ENCODE peak calls at places on chromosomes 3 and 15, in five cellular contexts. E is adrenal gland, A is A549, Z is esophagus squamous epithelium, S is RWPE2. T is an unnamed sample. For H3K4me1, the result is how much of the 10 kb centered on the place peaks cover.

GRCh38 chr3:34878488-34878887 is 760.8 kb upstream of the ARPP21 start:
- DNase-seq in E (no peak), S (no peak), Z (no peak), A (no peak), T (no peak)

GRCh38 chr3:53672987-53673386 is 173.2 kb downstream of the CHDH start:
- DNase-seq in A (no peak), Z (no peak), E (no peak), S (no peak), T (no peak)

GRCh38 chr15:52186651-52187486 is 4.3 kb downstream of the GNB5 start:
- DNase-seq in Z (no peak), A (no peak), S (no peak), E (peak), T (no peak)

GRCh38 chr3:45477838-45478237 is 89.5 kb downstream of the LARS2 start:
- DNase-seq in Z (no peak), A (no peak), S (no peak), E (no peak), T (no peak)

GRCh38 chr3:70889162-70890045 is 577.0 kb upstream of the MDFIC2 start:
- DNase-seq in Z (no peak), E (no peak), A (no peak), S (no peak), T (no peak)

GRCh38 chr3:146540236-146540635 is 4.2 kb downstream of the PLSCR1 start:
- DNase-seq in A (no peak), E (no peak), S (no peak), Z (no peak), T (no peak)

GRCh38 chr15:28936081-28936480 is 50.3 kb downstream of the APBA2 start:
- DNase-seq in S (peak), E (no peak), A (no peak), Z (no peak), T (no peak)

GRCh38 chr15:36050899-36051298 is 504.9 kb upstream of the DPH6 start:
- DNase-seq in A (no peak), S (no peak), Z (no peak), E (no peak), T (no peak)

GRCh38 chr15:101053261-101053660 is 134.1 kb downstream of the LRRK1 start:
- DNase-seq in A (no peak), Z (no peak), E (no peak), S (peak), T (no peak)

GRCh38 chr3:175535351-175535750 is 676.2 kb downstream of the NAALADL2 start:
- DNase-seq in E (no peak), Z (no peak), S (no peak), A (no peak), T (no peak)

GRCh38 chr3:186719945-186720739 is 3.0 kb downstream of the KNG1 start:
- DNase-seq in Z (no peak), S (no peak), A (no peak), E (no peak), T (no peak)

DNA sequence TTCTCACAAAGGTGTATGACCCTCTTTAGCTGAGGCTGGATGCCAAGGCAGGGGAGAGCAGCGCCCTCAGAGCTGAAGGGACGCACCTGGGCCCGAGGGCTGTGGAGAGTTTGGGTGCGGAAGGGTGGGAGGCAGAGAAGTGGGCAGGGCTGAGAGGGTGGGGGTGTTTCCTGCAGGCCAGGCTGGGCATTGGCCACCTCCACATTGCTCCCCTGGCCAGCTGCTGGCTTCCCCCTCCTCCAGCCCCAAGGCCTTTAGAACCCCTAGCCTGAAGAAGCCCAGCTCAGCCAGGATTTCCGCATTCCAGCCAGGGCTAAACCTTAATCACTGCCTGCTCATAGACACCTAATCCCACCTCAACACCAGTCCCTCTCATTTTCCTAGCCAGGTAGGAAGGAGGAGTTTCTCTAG is 7.5 kb downstream of the NT5DC2 start:
- DNase-seq in Z (no peak), E (no peak), A (no peak), S (peak), T (no peak)
- H3K4me1 ChIP-seq in Z (under half), E (half or more), A (under half), S (under half), T (under half)

GRCh38 chr3:50656417-50657195 is 18.1 kb upstream of the DOCK3 start:
- DNase-seq in S (peak), A (no peak), E (no peak), Z (no peak), T (no peak)

GRCh38 chr3:50657407-50657806 is 17.3 kb upstream of the DOCK3 start:
- DNase-seq in A (no peak), E (no peak), Z (no peak), S (peak), T (no peak)

GRCh38 chr3:50658831-50659230 is 15.9 kb upstream of the DOCK3 start:
- DNase-seq in E (no peak), S (peak), Z (no peak), A (no peak), T (no peak)

GRCh38 chr3:50658416-50658815 is 16.3 kb upstream of the DOCK3 start:
- DNase-seq in A (no peak), E (no peak), Z (no peak), S (peak), T (no peak)

GRCh38 chr3:50657816-50658215 is 16.9 kb upstream of the DOCK3 start:
- DNase-seq in Z (no peak), A (no peak), S (peak), E (no peak), T (no peak)
- H3K4me1 ChIP-seq in Z (under half), A (under half), S (under half), E (under half), T (under half)

DNA sequence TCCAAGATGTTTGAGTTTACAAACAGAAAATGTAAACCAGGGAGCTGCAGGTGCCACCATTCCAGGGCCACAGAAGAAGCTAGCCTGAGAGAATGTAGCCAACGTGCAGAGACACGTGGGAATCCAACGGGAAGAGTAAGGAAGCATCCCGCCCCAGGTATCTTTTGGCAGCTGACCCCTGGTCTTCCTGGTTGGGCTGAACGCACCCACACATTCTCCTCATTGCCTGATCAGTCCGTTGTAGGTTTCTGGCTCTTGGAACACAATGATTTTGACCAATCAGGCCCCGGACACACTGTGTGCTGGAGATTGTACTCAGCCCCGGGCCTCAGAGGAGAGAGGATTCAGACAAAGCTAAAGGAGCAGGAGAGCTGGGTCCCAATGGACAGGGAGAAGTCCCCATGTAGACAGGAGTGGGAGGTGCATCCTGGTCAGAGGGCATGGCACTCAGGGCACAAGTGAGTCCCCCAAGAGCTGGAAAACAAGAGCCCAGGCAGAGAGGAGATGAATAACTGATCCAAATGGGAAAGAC is 102.3 kb downstream of the TPRA1 start:
- DNase-seq in Z (no peak), A (no peak), S (no peak), E (no peak), T (no peak)
- H3K4me1 ChIP-seq in Z (under half), A (under half), S (under half), E (under half), T (under half)

GRCh38 chr3:179956416-179956830 is 80.3 kb downstream of the PEX5L start:
- DNase-seq in Z (no peak), S (no peak), E (no peak), A (no peak), T (no peak)
- H3K4me1 ChIP-seq in Z (under half), S (under half), E (under half), A (under half), T (under half)

GRCh38 chr15:26771168-26771916 is 1.5 kb downstream of the GABRB3 start:
- DNase-seq in A (no peak), S (no peak), Z (no peak), E (peak), T (peak)

GRCh38 chr15:26767169-26767670 is 5.6 kb downstream of the GABRB3 start:
- DNase-seq in E (no peak), S (no peak), Z (no peak), A (peak), T (no peak)

GRCh38 chr15:26771917-26772587 is 814 bp downstream of the GABRB3 start:
- DNase-seq in S (no peak), E (peak), Z (no peak), A (peak), T (no peak)

GRCh38 chr15:26766262-26766661 is 6.6 kb downstream of the GABRB3 start:
- DNase-seq in S (no peak), A (no peak), Z (no peak), E (no peak), T (no peak)
- H3K4me1 ChIP-seq in S (under half), A (half or more), Z (under half), E (under half), T (under half)

DNA sequence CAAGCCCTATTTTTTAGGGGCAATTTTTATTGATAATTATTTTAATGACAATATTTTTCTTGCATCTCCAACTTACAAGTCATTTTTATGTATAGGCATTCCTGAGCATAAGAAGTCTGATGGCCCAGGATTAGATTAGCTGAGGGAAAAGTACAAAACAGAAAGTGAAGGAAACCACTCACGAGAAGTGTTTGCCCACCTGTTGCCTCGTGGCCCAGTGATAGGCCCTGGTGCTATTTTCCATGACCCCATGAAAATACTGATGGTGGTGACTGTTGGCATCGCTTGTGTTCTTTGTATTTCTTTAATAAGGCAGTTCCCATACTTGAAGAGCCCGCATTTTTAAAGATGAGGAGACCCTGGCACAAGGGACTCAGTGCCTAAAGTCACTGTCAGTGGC is 7.9 kb upstream of the LMCD1 start:
- DNase-seq in Z (no peak), A (no peak), S (no peak), E (no peak), T (no peak)
- H3K4me1 ChIP-seq in Z (under half), A (half or more), S (under half), E (under half), T (under half)

GRCh38 chr3:184350618-184351017 is 10.8 kb downstream of the CLCN2 start:
- DNase-seq in A (no peak), E (no peak), Z (no peak), S (no peak), T (no peak)
- H3K4me1 ChIP-seq in A (under half), E (under half), Z (under half), S (under half), T (under half)